ENCODE peak calls at places on chromosomes 13 and 19, in four cellular contexts. G is K562, J is A549, C is IMR-90. A is an unnamed sample.

GRCh38 chr13:46295531-46296464 is 84.1 kb downstream of the LRRC63 start:
- DNase-seq in G (no peak), J (no peak), C (peak; percentile 83), A (no peak)

GRCh38 chr19:44447864-44448674 is at the start of gene ZNF229:
- DNase-seq in G (peak; percentile 71), J (peak; percentile 99), C (peak; percentile 94), A (no peak)

GRCh38 chr19:12156254-12157058 is at the start of gene ZNF625:
- DNase-seq in G (no peak), J (no peak), C (peak; percentile 87), A (no peak)

GRCh38 chr19:41064974-41065569 is 23.2 kb upstream of the CYP2A13 start:
- DNase-seq in G (peak; percentile 67), J (peak; percentile 69), C (peak; percentile 43), A (peak; percentile 41)

GRCh38 chr19:45782820-45783785 is 813 bp upstream of the DMPK start:
- DNase-seq in G (no peak), J (peak; percentile 58), C (peak; percentile 71), A (no peak)

GRCh38 chr19:51356159-51356801 is 9.9 kb downstream of the ETFB start:
- DNase-seq in G (no peak), J (no peak), C (no peak), A (no peak)

GRCh38 chr13:39313721-39314120 is 275.5 kb downstream of the NHLRC3 start:
- DNase-seq in G (no peak), J (no peak), C (no peak), A (no peak)

GRCh38 chr19:2803486-2804155 is 16.0 kb upstream of the ZNF554 start:
- DNase-seq in G (no peak), J (no peak), C (no peak), A (no peak)

GRCh38 chr19:13047374-13047773 is 52.1 kb downstream of the NFIX start:
- DNase-seq in G (no peak), J (no peak), C (no peak), A (no peak)

GRCh38 chr13:113815151-113816058 is 48.5 kb downstream of the GAS6 start:
- DNase-seq in G (no peak), J (no peak), C (no peak), A (no peak)

GRCh38 chr13:112619730-112620639 is 32.0 kb upstream of the TUBGCP3 start:
- DNase-seq in G (peak; percentile 46), J (peak; percentile 7), C (no peak), A (no peak)

GRCh38 chr13:38775085-38775484 is 88.2 kb downstream of the FREM2 start:
- DNase-seq in G (no peak), J (no peak), C (no peak), A (no peak)

GRCh38 chr13:76383671-76384461 is 502.3 kb downstream of the KCTD12 start:
- DNase-seq in G (no peak), J (peak; percentile 10), C (peak; percentile 94), A (no peak)

GRCh38 chr13:43331676-43332075 is 308.3 kb downstream of the DNAJC15 start:
- DNase-seq in G (no peak), J (no peak), C (peak; percentile 10), A (no peak)

GRCh38 chr19:7326105-7326877 is 22.4 kb upstream of the ARHGEF18 start:
- DNase-seq in G (peak; percentile 55), J (peak; percentile 38), C (no peak), A (peak; percentile 53)

GRCh38 chr19:12801466-12802266 is at the start of the genes PRDX2 and THSD8:
- DNase-seq in G (peak; percentile 89), J (no peak), C (peak; percentile 65), A (peak; percentile 86)

GRCh38 chr19:2494447-2495129 is 18.7 kb downstream of the GADD45B start:
- DNase-seq in G (peak; percentile 66), J (peak; percentile 62), C (peak; percentile 79), A (no peak)

GRCh38 chr13:50693755-50694154 is 149.7 kb downstream of the DLEU7 start:
- DNase-seq in G (no peak), J (no peak), C (no peak), A (no peak)

GRCh38 chr13:43544011-43544410 is 242.8 kb downstream of the ENOX1 start:
- DNase-seq in G (no peak), J (peak; percentile 12), C (peak; percentile 58), A (no peak)

GRCh38 chr13:73767747-73768315 is 366.4 kb downstream of the KLF12 start:
- DNase-seq in G (no peak), J (peak; percentile 1), C (no peak), A (peak; percentile 56)

GRCh38 chr19:33248954-33249613 is 23.4 kb upstream of the SLC7A10 start:
- DNase-seq in G (no peak), J (peak; percentile 63), C (no peak), A (no peak)

DNA sequence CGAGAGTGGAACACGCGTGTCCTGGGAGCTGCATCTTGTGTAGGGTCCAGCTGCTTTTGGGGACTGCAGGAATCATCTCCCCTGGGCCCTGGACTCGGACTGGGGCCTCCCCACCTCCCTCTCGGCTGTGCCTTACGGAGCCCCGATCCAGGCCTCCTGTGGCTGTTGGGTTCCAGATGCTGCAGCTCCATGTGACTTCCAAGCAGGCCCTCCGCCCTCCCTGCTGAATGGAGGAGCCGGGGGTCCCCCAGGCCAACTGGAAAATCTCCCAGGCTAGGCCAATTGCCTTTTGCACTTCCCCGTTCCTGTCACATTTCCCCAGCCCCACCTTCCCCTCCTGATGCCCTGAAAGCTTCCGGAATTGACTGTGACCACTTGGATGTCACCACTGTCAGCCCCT is 6.2 kb upstream of the PGLS start:
- DNase-seq in G (no peak), J (no peak), C (no peak), A (no peak)
- TF ChIP-seq BHLHE40 in G (no peak), J (no peak), C (no peak), A (no peak)

DNA sequence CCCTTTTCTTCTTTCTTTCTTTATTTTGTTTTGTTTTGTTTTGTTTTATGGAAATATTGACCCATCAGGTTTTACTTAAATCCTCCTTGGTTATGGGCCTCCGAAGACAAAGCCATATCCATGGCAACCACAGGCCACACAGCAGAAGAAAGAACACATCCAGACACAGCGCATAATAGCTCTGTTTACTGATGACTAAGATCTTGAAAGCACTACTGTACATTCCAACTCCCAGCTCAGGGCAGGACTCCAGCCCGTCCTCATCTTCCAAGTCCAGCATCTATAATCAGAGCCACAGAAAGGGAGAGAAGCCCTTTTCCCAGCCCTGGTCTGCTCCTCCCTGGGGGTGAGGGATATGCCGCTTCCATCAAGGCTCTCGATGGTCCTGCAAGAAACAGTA is 84.3 kb downstream of the NUFIP1 start:
- DNase-seq in G (no peak), J (peak; percentile 75), C (peak; percentile 97), A (no peak)
- TF ChIP-seq BHLHE40 in G (no peak), J (no peak), C (no peak), A (no peak)

GRCh38 chr13:90395348-90395747 is 952.1 kb upstream of the MIR17HG start:
- DNase-seq in G (no peak), J (no peak), C (no peak), A (no peak)

GRCh38 chr13:90393408-90393807 is 954.1 kb upstream of the MIR17HG start:
- DNase-seq in G (no peak), J (no peak), C (no peak), A (no peak)

GRCh38 chr13:90400372-90400771 is 947.1 kb upstream of the MIR17HG start:
- DNase-seq in G (no peak), J (no peak), C (no peak), A (no peak)

GRCh38 chr13:90396266-90396665 is 951.2 kb upstream of the MIR17HG start:
- DNase-seq in G (no peak), J (no peak), C (no peak), A (no peak)

DNA sequence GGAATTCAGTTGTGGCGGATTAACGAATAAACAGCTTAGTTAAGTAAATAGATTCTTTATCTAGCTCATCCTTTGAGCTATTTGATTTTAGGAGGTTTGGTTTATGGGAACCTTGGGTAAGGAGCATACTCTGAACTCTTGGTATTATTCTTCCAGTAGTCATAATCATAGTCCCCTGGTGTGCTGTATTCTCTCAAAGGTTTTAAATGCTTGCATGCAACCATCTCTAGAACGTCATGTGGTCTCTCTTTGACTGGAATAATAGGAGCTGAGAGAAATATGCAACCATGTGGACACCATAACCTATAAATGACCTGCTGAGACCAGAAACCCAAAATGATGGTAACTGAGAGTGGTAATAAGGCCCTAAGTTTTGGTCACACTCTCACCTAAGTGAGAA is 951.6 kb upstream of the MIR17HG start:
- DNase-seq in G (no peak), J (no peak), C (no peak), A (no peak)
- TF ChIP-seq BHLHE40 in G (no peak), J (no peak), C (no peak), A (no peak)

DNA sequence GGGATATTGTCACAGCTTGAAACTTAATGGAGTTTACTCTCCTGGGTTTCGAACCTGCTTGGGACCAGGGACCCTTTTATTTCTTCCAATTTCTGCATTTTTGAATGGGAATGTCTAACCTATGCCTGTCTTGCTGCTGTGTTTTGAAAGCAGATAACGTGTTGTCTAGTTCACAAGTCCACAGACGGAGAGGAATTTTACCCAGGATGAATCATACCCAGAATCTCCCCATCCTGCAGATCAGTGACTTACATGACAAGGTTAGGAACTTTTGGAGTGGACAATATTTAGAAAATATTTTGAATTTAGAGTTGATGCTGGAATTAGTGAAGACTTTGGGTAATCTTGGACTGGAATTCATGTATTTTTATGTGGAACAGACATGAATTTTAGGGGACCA is 68.6 kb upstream of the RFXAP start:
- DNase-seq in G (no peak), J (no peak), C (no peak), A (no peak)
- TF ChIP-seq BHLHE40 in G (no peak), J (no peak), C (no peak), A (no peak)

DNA sequence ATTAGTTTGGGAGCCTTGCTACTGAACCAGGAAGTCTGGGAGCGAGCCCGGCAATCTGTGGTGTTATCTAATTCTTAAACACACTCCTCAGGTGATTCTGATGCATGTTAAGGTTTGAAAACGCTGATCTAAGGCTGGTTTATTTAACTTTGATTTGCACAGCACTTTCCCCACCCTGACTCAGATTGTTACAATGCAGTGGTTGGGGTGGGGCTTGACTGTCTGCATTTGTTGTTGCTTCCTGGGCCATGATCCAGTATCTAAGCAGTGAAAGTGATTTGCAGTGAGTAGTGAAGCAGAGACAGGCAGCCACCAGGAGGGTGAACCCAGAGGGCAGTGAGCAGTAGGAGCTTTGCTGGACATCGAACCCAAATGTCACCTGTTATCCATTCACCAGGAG is 81.6 kb upstream of the ARGLU1 start:
- DNase-seq in G (no peak), J (peak; percentile 1), C (peak; percentile 22), A (no peak)
- TF ChIP-seq BHLHE40 in G (no peak), J (no peak), C (no peak), A (no peak)

DNA sequence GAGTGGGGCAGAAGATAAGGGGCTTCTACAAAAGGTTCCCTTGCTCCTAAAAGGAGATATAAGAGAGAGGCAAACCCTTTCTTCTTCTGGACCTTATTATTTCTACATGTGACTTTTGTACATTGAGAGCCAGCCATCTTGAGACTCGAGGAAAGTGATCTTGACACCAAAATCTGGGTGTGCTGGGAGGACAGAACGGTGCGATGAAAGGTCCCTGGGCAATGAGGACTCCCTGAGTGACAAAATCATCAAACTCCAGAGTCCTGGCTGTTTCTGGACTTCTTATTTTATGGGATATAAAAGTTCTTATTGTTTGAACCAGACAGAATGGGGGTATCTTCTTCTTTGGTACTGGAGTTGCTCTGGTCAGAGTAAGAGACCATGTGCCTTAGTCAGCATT is 411.0 kb downstream of the ZNF536 start:
- DNase-seq in G (no peak), J (no peak), C (no peak), A (no peak)
- TF ChIP-seq BHLHE40 in G (no peak), J (no peak), C (no peak), A (no peak)

DNA sequence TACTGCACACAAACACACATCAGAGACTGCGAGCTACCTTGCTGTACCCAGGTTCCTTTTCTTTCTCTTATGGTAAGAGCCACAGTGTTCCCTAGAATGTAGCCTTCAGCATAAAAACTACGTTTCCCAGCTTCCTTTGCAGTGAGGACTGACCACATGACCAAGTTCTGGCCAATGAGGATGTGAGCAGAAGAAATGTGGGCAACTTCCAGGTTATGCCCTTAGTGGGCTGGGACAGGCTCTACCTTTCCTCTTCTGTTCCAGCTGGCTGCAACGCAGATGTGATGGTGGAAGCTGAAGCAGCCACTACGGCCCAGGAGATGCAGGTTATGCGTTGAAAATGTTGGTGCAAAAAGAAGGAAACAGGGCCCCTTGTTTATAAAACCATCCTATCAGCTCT is 27.5 kb downstream of the VRK3 start:
- DNase-seq in G (peak; percentile 79), J (peak; percentile 76), C (peak; percentile 13), A (peak; percentile 64)
- TF ChIP-seq BHLHE40 in G (no peak), J (no peak), C (no peak), A (no peak)